ENCODE peak calls at places on chromosome 13, in nine cellular contexts. K, D, J, W, V, S, G, O and C are unnamed samples.

GRCh38 chr13:53238241-53238640 is 209.6 kb downstream of the OLFM4 start:
- DNase-seq in K (no peak), D (no peak), J (no peak), W (no peak), V (no peak), S (no peak), G (no peak), O (no peak), C (peak; percentile 80)

GRCh38 chr13:43965446-43965845 is 85.7 kb downstream of the LACC1 start:
- DNase-seq in K (no peak), D (no peak), J (no peak), W (no peak), V (no peak), S (no peak), G (no peak), O (no peak), C (no peak)

GRCh38 chr13:29454931-29455481 is 140.5 kb downstream of the SLC7A1 start:
- DNase-seq in K (no peak), D (no peak), J (no peak), W (no peak), V (peak; percentile 8), S (no peak), G (no peak), O (peak; percentile 12), C (peak; percentile 62)

GRCh38 chr13:26379831-26380230 is 125.9 kb downstream of the CDK8 start:
- DNase-seq in K (no peak), D (no peak), J (no peak), W (no peak), V (no peak), S (no peak), G (no peak), O (no peak), C (no peak)

GRCh38 chr13:73225983-73226382 is 167.2 kb downstream of the KLF5 start:
- DNase-seq in K (no peak), D (no peak), J (no peak), W (no peak), V (no peak), S (no peak), G (no peak), O (no peak), C (no peak)

GRCh38 chr13:70237131-70237530 is 128.9 kb upstream of the KLHL1 start:
- DNase-seq in K (no peak), D (no peak), J (no peak), W (no peak), V (no peak), S (no peak), G (no peak), O (no peak), C (no peak)

GRCh38 chr13:112972867-112973576 is 4.0 kb downstream of the MCF2L start:
- DNase-seq in K (no peak), D (no peak), J (no peak), W (peak; percentile 28), V (no peak), S (no peak), G (no peak), O (no peak), C (no peak)

GRCh38 chr13:64527561-64527960 is 2702.6 kb downstream of the PCDH9 start:
- DNase-seq in K (no peak), D (no peak), J (no peak), W (no peak), V (no peak), S (no peak), G (no peak), O (no peak), C (no peak)

GRCh38 chr13:80716610-80717081 is 375.7 kb upstream of the SPRY2 start:
- DNase-seq in K (no peak), D (no peak), J (no peak), W (peak; percentile 64), V (no peak), S (peak; percentile 26), G (peak; percentile 30), O (no peak), C (no peak)

GRCh38 chr13:78137404-78138142 is 218.9 kb upstream of the EDNRB start:
- DNase-seq in K (peak; percentile 65), D (peak; percentile 53), J (peak; percentile 27), W (no peak), V (peak; percentile 9), S (no peak), G (no peak), O (no peak), C (peak; percentile 81)

GRCh38 chr13:27449081-27449603 is 1.2 kb downstream of the MTIF3 start:
- DNase-seq in K (no peak), D (peak; percentile 19), J (no peak), W (no peak), V (no peak), S (no peak), G (no peak), O (no peak), C (no peak)

GRCh38 chr13:19181021-19181620 is 503 bp downstream of the TUBA3C start:
- DNase-seq in K (no peak), D (no peak), J (no peak), W (no peak), V (no peak), S (no peak), G (no peak), O (no peak), C (no peak)

GRCh38 chr13:66427330-66427990 is 802.7 kb downstream of the PCDH9 start:
- DNase-seq in K (no peak), D (no peak), J (no peak), W (no peak), V (no peak), S (no peak), G (no peak), O (no peak), C (no peak)

GRCh38 chr13:112376050-112376681 is at the start of gene SPACA7:
- DNase-seq in K (no peak), D (no peak), J (no peak), W (no peak), V (no peak), S (no peak), G (no peak), O (no peak), C (no peak)

GRCh38 chr13:74325106-74325505 is 190.9 kb upstream of the KLF12 start:
- DNase-seq in K (no peak), D (no peak), J (peak; percentile 9), W (no peak), V (no peak), S (no peak), G (peak; percentile 35), O (no peak), C (no peak)

GRCh38 chr13:99536023-99536422 is 34.8 kb downstream of the TM9SF2 start:
- DNase-seq in K (no peak), D (no peak), J (no peak), W (no peak), V (no peak), S (no peak), G (no peak), O (no peak), C (no peak)

GRCh38 chr13:80840313-80840976 is 499.5 kb upstream of the SPRY2 start:
- DNase-seq in K (peak; percentile 53), D (no peak), J (peak; percentile 23), W (no peak), V (no peak), S (no peak), G (no peak), O (no peak), C (no peak)

GRCh38 chr13:108006619-108007018 is 208.7 kb downstream of the LIG4 start:
- DNase-seq in K (no peak), D (no peak), J (no peak), W (no peak), V (no peak), S (no peak), G (no peak), O (no peak), C (no peak)

GRCh38 chr13:99151516-99151915 is 49.1 kb upstream of the UBAC2 start:
- DNase-seq in K (no peak), D (no peak), J (no peak), W (no peak), V (no peak), S (no peak), G (no peak), O (peak; percentile 47), C (no peak)

GRCh38 chr13:41356788-41357187 is 45.7 kb downstream of the NAA16 start:
- DNase-seq in K (no peak), D (no peak), J (no peak), W (no peak), V (no peak), S (peak; percentile 55), G (no peak), O (no peak), C (no peak)

DNA sequence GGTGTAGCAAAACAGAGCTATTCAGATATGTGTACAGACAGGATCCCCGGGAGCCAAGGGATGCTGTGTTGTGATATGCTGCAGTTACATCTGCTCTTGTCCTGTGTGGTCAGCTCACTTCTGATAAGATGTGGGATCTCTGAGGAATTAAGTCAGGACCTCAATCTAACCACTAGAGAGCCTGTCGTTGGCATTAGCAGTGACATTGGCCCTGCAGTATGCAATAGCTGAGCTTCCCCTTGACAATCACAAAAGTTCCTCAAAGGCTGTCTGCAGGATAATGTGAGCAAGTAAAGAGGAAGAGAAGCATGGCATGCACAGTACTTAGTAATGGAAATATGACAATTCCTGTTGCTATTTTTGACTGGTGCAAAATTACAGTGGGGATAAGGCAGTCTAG is 203.4 kb upstream of the MIR17HG start:
- DNase-seq in K (no peak), D (no peak), J (no peak), W (no peak), V (no peak), S (no peak), G (no peak), O (no peak), C (no peak)
- H3K4me3 ChIP-seq in K (no peak overlapping the region), D (no peak overlapping the region), J (no peak overlapping the region), W (no peak overlapping the region), V (no peak overlapping the region), S (no peak overlapping the region), G (no peak overlapping the region), O (no peak overlapping the region), C (no peak overlapping the region)

GRCh38 chr13:50107205-50107604 is 92.0 kb downstream of the KCNRG start:
- DNase-seq in K (no peak), D (no peak), J (no peak), W (no peak), V (no peak), S (no peak), G (no peak), O (no peak), C (no peak)
- H3K4me3 ChIP-seq in K (no peak overlapping the region), D (no peak overlapping the region), J (no peak overlapping the region), W (no peak overlapping the region), V (no peak overlapping the region), S (no peak overlapping the region), G (no peak overlapping the region), O (no peak overlapping the region), C (no peak overlapping the region)

DNA sequence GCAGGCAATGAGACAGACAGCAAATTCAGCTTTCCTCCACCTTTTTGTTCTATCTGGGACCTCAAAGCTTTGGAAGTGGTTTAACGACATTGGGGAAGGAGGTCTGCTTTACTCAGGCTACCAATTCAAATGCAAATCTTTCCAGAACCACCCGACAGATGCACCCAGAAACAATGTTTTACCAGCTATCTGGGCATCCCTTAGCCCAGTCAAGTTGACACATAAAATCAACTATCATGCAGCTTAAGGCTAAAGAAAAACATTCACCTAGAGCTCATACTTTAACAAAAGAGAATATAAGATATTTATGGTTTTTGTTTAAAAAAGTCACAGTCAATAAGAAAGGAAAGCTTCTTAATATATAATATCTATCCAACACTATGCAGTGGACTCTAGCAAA is 246.0 kb downstream of the NALCN start:
- DNase-seq in K (no peak), D (no peak), J (no peak), W (no peak), V (no peak), S (no peak), G (no peak), O (no peak), C (no peak)
- H3K4me3 ChIP-seq in K (no peak overlapping the region), D (no peak overlapping the region), J (no peak overlapping the region), W (no peak overlapping the region), V (no peak overlapping the region), S (no peak overlapping the region), G (no peak overlapping the region), O (no peak overlapping the region), C (no peak overlapping the region)

GRCh38 chr13:110311721-110312668 is 4.9 kb downstream of the COL4A2 start:
- DNase-seq in K (no peak), D (no peak), J (no peak), W (no peak), V (no peak), S (no peak), G (no peak), O (no peak), C (peak; percentile 49)
- H3K4me3 ChIP-seq in K (no peak overlapping the region), D (no peak overlapping the region), J (peak overlapping the region; percentile 8), W (peak overlapping the region; percentile 91), V (no peak overlapping the region), S (no peak overlapping the region), G (no peak overlapping the region), O (no peak overlapping the region), C (peak overlapping the region; percentile 92)